ENCODE peak calls at places on chromosomes 3 and 15, in six cellular contexts. One of them, this sample, is unnamed.

GRCh38 chr15:92200891-92201290 is 192.8 kb upstream of the ST8SIA2 start:
- DNase-seq in HL-60: no peak
- DNase-seq in foreskin fibroblast: no peak
- DNase-seq in OCI-LY7: no peak
- DNase-seq in A549: no peak
- DNase-seq in HepG2: no peak
- DNase-seq in this sample: no peak

GRCh38 chr3:33146791-33147445 is 33.1 kb downstream of the CRTAP start:
- DNase-seq in A549: no peak
- DNase-seq in OCI-LY7: no peak
- DNase-seq in HepG2: no peak
- DNase-seq in HL-60: no peak
- DNase-seq in foreskin fibroblast: peak; percentile 74
- DNase-seq in this sample: no peak

GRCh38 chr15:98324341-98324970 is 323.9 kb upstream of the IGF1R start:
- DNase-seq in foreskin fibroblast: no peak
- DNase-seq in A549: no peak
- DNase-seq in HepG2: no peak
- DNase-seq in HL-60: no peak
- DNase-seq in OCI-LY7: no peak
- DNase-seq in this sample: no peak

GRCh38 chr3:134638385-134639020 is 12.3 kb downstream of the KY start:
- DNase-seq in HL-60: no peak
- DNase-seq in HepG2: no peak
- DNase-seq in foreskin fibroblast: no peak
- DNase-seq in OCI-LY7: no peak
- DNase-seq in A549: no peak
- DNase-seq in this sample: no peak

GRCh38 chr3:127997016-127997415 is 55.2 kb upstream of the SEC61A1 start:
- DNase-seq in HL-60: no peak
- DNase-seq in A549: no peak
- DNase-seq in foreskin fibroblast: no peak
- DNase-seq in HepG2: no peak
- DNase-seq in OCI-LY7: no peak
- DNase-seq in this sample: no peak

GRCh38 chr3:153052096-153052460 is 109.9 kb upstream of the RAP2B start:
- DNase-seq in HepG2: peak; percentile 6
- DNase-seq in HL-60: no peak
- DNase-seq in foreskin fibroblast: peak; percentile 79
- DNase-seq in A549: peak; percentile 83
- DNase-seq in OCI-LY7: no peak
- DNase-seq in this sample: peak; percentile 68

GRCh38 chr15:53213336-53213735 is 423.2 kb upstream of the ONECUT1 start:
- DNase-seq in HepG2: no peak
- DNase-seq in OCI-LY7: no peak
- DNase-seq in A549: no peak
- DNase-seq in foreskin fibroblast: no peak
- DNase-seq in HL-60: no peak
- DNase-seq in this sample: no peak

GRCh38 chr3:141306922-141307321 is 61.4 kb upstream of the ZBTB38 start:
- DNase-seq in HL-60: no peak
- DNase-seq in OCI-LY7: no peak
- DNase-seq in HepG2: no peak
- DNase-seq in foreskin fibroblast: no peak
- DNase-seq in A549: no peak
- DNase-seq in this sample: no peak

GRCh38 chr3:157282261-157283191 is 122.6 kb upstream of the CCNL1 start:
- DNase-seq in A549: no peak
- DNase-seq in HL-60: no peak
- DNase-seq in foreskin fibroblast: peak; percentile 97
- DNase-seq in OCI-LY7: no peak
- DNase-seq in HepG2: no peak
- DNase-seq in this sample: peak; percentile 59

GRCh38 chr3:188978772-188979171 is 193.0 kb upstream of the TPRG1 start:
- DNase-seq in HepG2: peak; percentile 15
- DNase-seq in foreskin fibroblast: peak; percentile 79
- DNase-seq in A549: peak; percentile 51
- DNase-seq in HL-60: no peak
- DNase-seq in OCI-LY7: no peak
- DNase-seq in this sample: no peak

GRCh38 chr3:170383567-170383966 is 26.1 kb downstream of the SKIL start:
- DNase-seq in HL-60: no peak
- DNase-seq in OCI-LY7: no peak
- DNase-seq in HepG2: no peak
- DNase-seq in A549: no peak
- DNase-seq in foreskin fibroblast: peak; percentile 72
- DNase-seq in this sample: no peak

DNA sequence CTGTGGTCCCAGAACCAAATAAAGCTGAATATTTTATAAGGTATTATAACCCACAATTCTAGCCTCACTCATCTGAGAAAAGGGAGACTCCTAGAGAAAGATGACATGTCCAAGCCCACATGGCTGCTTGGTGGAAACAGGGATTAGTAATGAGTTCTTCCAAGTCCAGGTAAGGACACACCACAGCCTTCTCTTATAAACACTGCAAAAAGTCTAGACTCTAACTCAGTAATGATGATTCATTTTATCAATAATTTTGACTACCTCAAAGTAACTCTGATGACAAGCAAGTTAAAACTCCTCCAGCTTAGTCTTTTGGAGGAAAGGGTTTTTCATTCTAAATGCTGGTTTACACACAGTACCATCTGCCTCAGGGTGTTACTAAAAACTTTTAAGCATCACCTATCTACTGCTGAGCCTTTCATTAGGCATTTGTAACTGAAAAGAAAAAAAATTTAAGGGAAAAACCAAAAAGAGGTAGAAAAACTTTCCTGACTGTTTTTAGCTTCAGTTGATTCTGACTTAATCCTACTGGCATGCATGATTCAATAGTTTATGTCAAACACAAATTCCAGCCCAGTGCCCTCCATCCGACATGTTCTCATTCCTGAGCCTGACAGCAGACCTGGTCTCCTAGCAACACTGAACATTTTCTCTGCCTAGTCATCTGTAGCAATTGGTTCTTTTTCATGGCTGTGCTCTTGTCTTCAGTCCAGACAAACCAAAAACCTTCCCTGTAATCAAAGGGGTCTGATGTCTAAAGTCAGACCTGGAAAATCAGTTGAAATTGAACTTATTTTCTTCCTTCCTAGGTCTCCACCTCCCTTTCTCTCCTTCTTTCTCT is 43.9 kb downstream of the P3H2 start:
- DNase-seq in OCI-LY7: no peak
- DNase-seq in foreskin fibroblast: peak; percentile 96
- DNase-seq in HepG2: peak; percentile 6
- DNase-seq in HL-60: no peak
- DNase-seq in A549: peak; percentile 80
- DNase-seq in this sample: peak; percentile 90
- H3K4me3 ChIP-seq in OCI-LY7: no peak overlapping the region
- H3K4me3 ChIP-seq in foreskin fibroblast: no peak overlapping the region
- H3K4me3 ChIP-seq in HepG2: no peak overlapping the region
- H3K4me3 ChIP-seq in HL-60: no peak overlapping the region
- H3K4me3 ChIP-seq in A549: no peak overlapping the region
- H3K4me3 ChIP-seq in this sample: no peak overlapping the region

DNA sequence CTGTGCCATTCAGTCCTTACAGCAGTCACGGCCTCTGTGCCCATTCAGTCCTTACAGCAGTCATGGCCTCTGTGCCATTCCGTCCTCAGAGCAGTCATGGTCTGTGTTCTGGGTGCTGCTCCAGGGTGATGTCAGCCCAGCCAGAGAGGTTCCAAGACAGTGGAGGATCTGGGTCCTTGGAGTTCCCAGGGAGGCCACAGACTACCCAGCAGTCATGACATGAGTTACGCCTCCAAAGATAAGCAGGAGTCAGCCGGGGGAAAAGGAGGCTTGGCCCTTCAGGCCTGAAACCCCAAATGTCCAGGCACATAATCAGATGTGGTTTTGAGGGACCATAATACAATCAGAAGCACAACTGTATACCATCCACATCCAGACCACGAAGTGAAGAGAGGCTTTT is 115.7 kb downstream of the ADAMTS17 start:
- DNase-seq in OCI-LY7: no peak
- DNase-seq in A549: no peak
- DNase-seq in HL-60: no peak
- DNase-seq in HepG2: no peak
- DNase-seq in foreskin fibroblast: no peak
- DNase-seq in this sample: no peak
- TF ChIP-seq CTCF in OCI-LY7: no peak
- TF ChIP-seq CTCF in A549: no peak
- TF ChIP-seq CTCF in HL-60: no peak
- TF ChIP-seq CTCF in HepG2: no peak
- TF ChIP-seq CTCF in foreskin fibroblast: no peak
- TF ChIP-seq CTCF in this sample: no peak

DNA sequence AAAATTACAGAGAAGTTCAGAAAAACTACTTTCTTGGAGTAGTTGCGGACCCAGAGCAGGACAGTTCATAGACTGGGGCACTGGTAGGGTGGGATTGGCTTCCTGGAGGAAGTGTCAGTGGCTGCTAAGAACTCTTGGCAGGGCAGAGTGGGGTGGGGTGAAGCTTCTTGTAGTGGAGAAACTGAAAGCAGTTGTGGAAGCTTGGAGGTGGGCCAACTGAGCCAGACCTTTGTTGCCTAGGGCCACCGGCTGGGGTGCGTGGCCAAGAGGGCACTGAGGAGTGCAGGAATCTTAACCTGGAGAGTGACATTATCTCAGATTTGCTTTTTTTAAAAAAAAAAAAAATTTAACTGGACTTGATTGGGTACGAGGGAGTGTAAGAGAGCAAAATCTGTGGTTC is 3.2 kb downstream of the KAT2B start:
- DNase-seq in HepG2: no peak
- DNase-seq in OCI-LY7: peak; percentile 68
- DNase-seq in A549: no peak
- DNase-seq in foreskin fibroblast: peak; percentile 32
- DNase-seq in HL-60: peak; percentile 32
- DNase-seq in this sample: no peak
- H3K4me3 ChIP-seq in HepG2: no peak overlapping the region
- H3K4me3 ChIP-seq in OCI-LY7: peak overlapping the region; percentile 94
- H3K4me3 ChIP-seq in A549: no peak overlapping the region
- H3K4me3 ChIP-seq in foreskin fibroblast: no peak overlapping the region
- H3K4me3 ChIP-seq in HL-60: no peak overlapping the region
- H3K4me3 ChIP-seq in this sample: no peak overlapping the region

DNA sequence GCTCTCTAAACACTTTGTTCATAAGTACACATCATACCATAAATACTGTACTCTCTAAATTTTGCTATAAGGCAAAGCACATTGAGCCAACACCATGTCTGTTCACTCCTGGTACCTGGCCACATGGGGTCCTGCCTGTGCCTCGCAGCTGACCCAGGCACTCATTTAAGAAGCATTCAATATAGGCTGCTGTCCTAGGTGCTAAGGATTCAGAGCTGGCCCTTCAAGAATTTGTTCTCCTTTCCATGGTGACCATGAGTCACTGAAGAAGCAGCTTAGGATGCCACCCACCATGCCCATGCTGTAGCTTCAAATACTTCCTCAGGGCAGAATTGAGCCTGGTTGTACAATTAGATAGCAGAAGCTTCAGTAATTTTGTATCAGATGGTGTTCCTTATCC is 119.2 kb upstream of the ZBED2 start:
- DNase-seq in A549: no peak
- DNase-seq in OCI-LY7: no peak
- DNase-seq in HepG2: no peak
- DNase-seq in HL-60: no peak
- DNase-seq in foreskin fibroblast: peak; percentile 70
- DNase-seq in this sample: no peak
- TF ChIP-seq CTCF in A549: no peak
- TF ChIP-seq CTCF in OCI-LY7: no peak
- TF ChIP-seq CTCF in HepG2: no peak
- TF ChIP-seq CTCF in HL-60: no peak
- TF ChIP-seq CTCF in foreskin fibroblast: no peak
- TF ChIP-seq CTCF in this sample: no peak

DNA sequence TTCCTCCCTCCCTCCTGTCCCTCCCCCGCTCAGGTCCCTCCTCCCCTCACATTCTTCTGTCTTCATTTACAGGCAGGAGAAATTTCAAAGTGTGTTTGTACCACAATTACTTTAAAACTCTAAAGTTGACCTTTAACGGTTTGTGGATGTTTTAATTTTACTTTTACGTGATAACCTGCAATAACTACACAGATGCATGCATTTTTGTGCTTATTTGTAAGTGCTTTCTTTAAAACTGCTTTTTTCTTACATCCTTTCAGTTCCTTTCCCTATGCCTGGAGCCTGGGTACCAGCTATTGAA is 51.8 kb upstream of the CGNL1 start:
- DNase-seq in foreskin fibroblast: no peak
- DNase-seq in A549: no peak
- DNase-seq in OCI-LY7: no peak
- DNase-seq in HL-60: no peak
- DNase-seq in HepG2: no peak
- DNase-seq in this sample: no peak
- H3K4me3 ChIP-seq in foreskin fibroblast: no peak overlapping the region
- H3K4me3 ChIP-seq in A549: no peak overlapping the region
- H3K4me3 ChIP-seq in OCI-LY7: no peak overlapping the region
- H3K4me3 ChIP-seq in HL-60: no peak overlapping the region
- H3K4me3 ChIP-seq in HepG2: no peak overlapping the region
- H3K4me3 ChIP-seq in this sample: no peak overlapping the region

GRCh38 chr15:44314512-44314911 is 26.0 kb downstream of the GOLM2 start:
- DNase-seq in OCI-LY7: no peak
- DNase-seq in A549: no peak
- DNase-seq in foreskin fibroblast: no peak
- DNase-seq in HepG2: no peak
- DNase-seq in HL-60: no peak
- DNase-seq in this sample: no peak

GRCh38 chr15:44315773-44316465 is 27.4 kb downstream of the GOLM2 start:
- DNase-seq in foreskin fibroblast: no peak
- DNase-seq in A549: no peak
- DNase-seq in HL-60: no peak
- DNase-seq in HepG2: no peak
- DNase-seq in OCI-LY7: no peak
- DNase-seq in this sample: no peak

GRCh38 chr15:44315164-44315563 is 26.6 kb downstream of the GOLM2 start:
- DNase-seq in HL-60: peak; percentile 1
- DNase-seq in A549: no peak
- DNase-seq in HepG2: no peak
- DNase-seq in foreskin fibroblast: no peak
- DNase-seq in OCI-LY7: no peak
- DNase-seq in this sample: no peak

GRCh38 chr15:44317423-44317822 is 28.9 kb downstream of the GOLM2 start:
- DNase-seq in HL-60: no peak
- DNase-seq in foreskin fibroblast: no peak
- DNase-seq in A549: no peak
- DNase-seq in OCI-LY7: no peak
- DNase-seq in HepG2: no peak
- DNase-seq in this sample: no peak

GRCh38 chr15:44319385-44319784 is 30.9 kb downstream of the GOLM2 start:
- DNase-seq in HepG2: no peak
- DNase-seq in A549: peak; percentile 2
- DNase-seq in foreskin fibroblast: no peak
- DNase-seq in HL-60: no peak
- DNase-seq in OCI-LY7: peak; percentile 57
- DNase-seq in this sample: no peak
- TF ChIP-seq CTCF in HepG2: no peak
- TF ChIP-seq CTCF in A549: no peak
- TF ChIP-seq CTCF in foreskin fibroblast: no peak
- TF ChIP-seq CTCF in HL-60: no peak
- TF ChIP-seq CTCF in OCI-LY7: peak; percentile 81
- TF ChIP-seq CTCF in this sample: no peak

This sample was measured in HFF-Myc.